ENCODE peak calls at places on chromosomes 5 and 9, in nine cellular contexts. G, N, P, C, T, W, A, M and U are unnamed samples.

GRCh38 chr9:137089232-137089947 is 2.6 kb downstream of the MAN1B1 start:
- DNase-seq in G (no peak), N (no peak), P (no peak), C (no peak), T (peak), W (no peak), A (no peak), M (no peak), U (no peak)

GRCh38 chr5:179801304-179802206 is 5.1 kb downstream of the MGAT4B start:
- DNase-seq in G (peak), N (peak), P (peak), C (peak), T (peak), W (peak), A (no peak), M (no peak), U (peak)

GRCh38 chr9:116800074-116800473 is 113.0 kb downstream of the TRIM32 start:
- DNase-seq in G (no peak), N (no peak), P (no peak), C (no peak), T (no peak), W (no peak), A (no peak), M (no peak), U (no peak)

GRCh38 chr5:143354025-143354424 is 49.5 kb downstream of the NR3C1 start:
- DNase-seq in G (no peak), N (no peak), P (no peak), C (no peak), T (no peak), W (no peak), A (no peak), M (no peak), U (no peak)

GRCh38 chr5:134055015-134055414 is 50.2 kb upstream of the VDAC1 start:
- DNase-seq in G (no peak), N (no peak), P (no peak), C (no peak), T (no peak), W (no peak), A (no peak), M (no peak), U (no peak)

GRCh38 chr5:169942181-169942580 is 38.1 kb downstream of the INSYN2B start:
- DNase-seq in G (no peak), N (no peak), P (no peak), C (no peak), T (no peak), W (no peak), A (peak), M (peak), U (no peak)

GRCh38 chr5:9140711-9141110 is 405.2 kb downstream of the SEMA5A start:
- DNase-seq in G (no peak), N (no peak), P (no peak), C (no peak), T (no peak), W (no peak), A (no peak), M (no peak), U (no peak)

GRCh38 chr5:172302047-172302710 is 18.6 kb upstream of the UBTD2 start:
- DNase-seq in G (no peak), N (no peak), P (no peak), C (no peak), T (no peak), W (no peak), A (no peak), M (no peak), U (no peak)

GRCh38 chr9:124420991-124421543 is 5.8 kb upstream of the PSMB7 start:
- DNase-seq in G (no peak), N (peak), P (no peak), C (no peak), T (no peak), W (no peak), A (no peak), M (no peak), U (peak)

GRCh38 chr9:131222460-131222859 is 53.9 kb downstream of the FAM78A start:
- DNase-seq in G (no peak), N (no peak), P (no peak), C (no peak), T (no peak), W (no peak), A (no peak), M (no peak), U (no peak)

GRCh38 chr9:121294866-121295661 is 27.1 kb downstream of the GSN start:
- DNase-seq in G (no peak), N (no peak), P (no peak), C (peak), T (no peak), W (peak), A (no peak), M (no peak), U (no peak)

GRCh38 chr9:84677080-84677479 is 7.6 kb downstream of the NTRK2 start:
- DNase-seq in G (no peak), N (no peak), P (no peak), C (no peak), T (no peak), W (no peak), A (no peak), M (no peak), U (no peak)